ENCODE peak calls at places on chromosomes 2 and 18, in six cellular contexts. J, M, F, A, E and T are unnamed samples.

GRCh38 chr2:226207671-226208070 is 591.9 kb downstream of the IRS1 start:
- DNase-seq in J (no peak), M (no peak), F (no peak), A (no peak), E (no peak), T (no peak)

GRCh38 chr2:151972176-151973012 is 126.5 kb downstream of the CACNB4 start:
- DNase-seq in J (no peak), M (no peak), F (no peak), A (no peak), E (no peak), T (no peak)

GRCh38 chr18:75211002-75211621 is 515 bp downstream of the TSHZ1 start:
- DNase-seq in J (peak; percentile 59), M (no peak), F (peak; percentile 49), A (peak; percentile 57), E (no peak), T (no peak)

GRCh38 chr2:239039479-239039861 is 191.6 kb downstream of the TWIST2 start:
- DNase-seq in J (no peak), M (no peak), F (no peak), A (no peak), E (no peak), T (no peak)

GRCh38 chr18:63879684-63880083 is 7.8 kb upstream of the SERPINB2 start:
- DNase-seq in J (no peak), M (no peak), F (no peak), A (no peak), E (peak; percentile 83), T (no peak)

GRCh38 chr2:70907130-70907756 is 28.5 kb upstream of the ATP6V1B1 start:
- DNase-seq in J (peak; percentile 72), M (no peak), F (peak; percentile 9), A (no peak), E (no peak), T (no peak)

GRCh38 chr2:177056540-177056939 is 156.1 kb upstream of the HNRNPA3 start:
- DNase-seq in J (peak; percentile 40), M (no peak), F (no peak), A (no peak), E (no peak), T (no peak)

GRCh38 chr18:35127201-35127600 is 86.0 kb downstream of the MAPRE2 start:
- DNase-seq in J (peak; percentile 47), M (no peak), F (no peak), A (no peak), E (no peak), T (no peak)

GRCh38 chr2:70926042-70926441 is 9.7 kb upstream of the ATP6V1B1 start:
- DNase-seq in J (no peak), M (no peak), F (peak; percentile 2), A (no peak), E (no peak), T (no peak)

GRCh38 chr2:60932954-60933353 is 51.6 kb downstream of the REL start:
- DNase-seq in J (no peak), M (no peak), F (no peak), A (no peak), E (no peak), T (no peak)

GRCh38 chr2:3662239-3662638 is 4.2 kb downstream of the ALLC start:
- DNase-seq in J (no peak), M (no peak), F (no peak), A (no peak), E (no peak), T (no peak)

GRCh38 chr2:1743396-1744150 is 742 bp downstream of the PXDN start:
- DNase-seq in J (peak; percentile 83), M (no peak), F (peak; percentile 68), A (no peak), E (no peak), T (no peak)

GRCh38 chr2:204650611-204651010 is 105.3 kb downstream of the PARD3B start:
- DNase-seq in J (no peak), M (no peak), F (no peak), A (no peak), E (peak; percentile 74), T (no peak)

GRCh38 chr2:53786371-53787254 is at the start of the genes ASB3 and ERLEC1:
- DNase-seq in J (peak; percentile 95), M (peak; percentile 78), F (peak; percentile 92), A (peak; percentile 92), E (peak; percentile 50), T (peak; percentile 57)

GRCh38 chr2:160043265-160043664 is 19.1 kb downstream of the PLA2R1 start:
- DNase-seq in J (no peak), M (no peak), F (no peak), A (no peak), E (peak; percentile 50), T (no peak)

GRCh38 chr18:74342416-74343043 is 26.9 kb downstream of the C18orf63 start:
- DNase-seq in J (peak; percentile 53), M (no peak), F (peak; percentile 71), A (no peak), E (peak; percentile 74), T (peak; percentile 72)

GRCh38 chr2:239382384-239382880 is 18.4 kb downstream of the HDAC4 start:
- DNase-seq in J (no peak), M (no peak), F (no peak), A (peak; percentile 12), E (no peak), T (no peak)

GRCh38 chr2:162521871-162522655 is 178.1 kb downstream of the GCA start:
- DNase-seq in J (no peak), M (no peak), F (no peak), A (no peak), E (no peak), T (no peak)

GRCh38 chr2:239151201-239152131 is 249.4 kb downstream of the HDAC4 start:
- DNase-seq in J (no peak), M (no peak), F (no peak), A (peak; percentile 23), E (no peak), T (no peak)

GRCh38 chr2:46323671-46324207 is 26.5 kb downstream of the EPAS1 start:
- DNase-seq in J (no peak), M (no peak), F (no peak), A (no peak), E (peak; percentile 87), T (no peak)

GRCh38 chr2:46317092-46317486 is 19.9 kb downstream of the EPAS1 start:
- DNase-seq in J (no peak), M (no peak), F (no peak), A (no peak), E (no peak), T (no peak)

GRCh38 chr2:46319711-46320110 is 22.5 kb downstream of the EPAS1 start:
- DNase-seq in J (no peak), M (no peak), F (no peak), A (no peak), E (no peak), T (no peak)

GRCh38 chr2:46318579-46319460 is 21.6 kb downstream of the EPAS1 start:
- DNase-seq in J (no peak), M (no peak), F (no peak), A (no peak), E (peak; percentile 83), T (no peak)

GRCh38 chr2:46320141-46320567 is 22.9 kb downstream of the EPAS1 start:
- DNase-seq in J (no peak), M (no peak), F (no peak), A (no peak), E (no peak), T (no peak)
- H3K4me3 ChIP-seq in J (no peak overlapping the region), M (no peak overlapping the region), F (no peak overlapping the region), A (no peak overlapping the region), E (no peak overlapping the region), T (no peak overlapping the region)

GRCh38 chr18:62098960-62099359 is 87.9 kb downstream of the PIGN start:
- DNase-seq in J (no peak), M (no peak), F (no peak), A (no peak), E (no peak), T (no peak)
- TF ChIP-seq CTCF in J (no peak), M (no peak), F (no peak), A (no peak), E (no peak), T (no peak)

DNA sequence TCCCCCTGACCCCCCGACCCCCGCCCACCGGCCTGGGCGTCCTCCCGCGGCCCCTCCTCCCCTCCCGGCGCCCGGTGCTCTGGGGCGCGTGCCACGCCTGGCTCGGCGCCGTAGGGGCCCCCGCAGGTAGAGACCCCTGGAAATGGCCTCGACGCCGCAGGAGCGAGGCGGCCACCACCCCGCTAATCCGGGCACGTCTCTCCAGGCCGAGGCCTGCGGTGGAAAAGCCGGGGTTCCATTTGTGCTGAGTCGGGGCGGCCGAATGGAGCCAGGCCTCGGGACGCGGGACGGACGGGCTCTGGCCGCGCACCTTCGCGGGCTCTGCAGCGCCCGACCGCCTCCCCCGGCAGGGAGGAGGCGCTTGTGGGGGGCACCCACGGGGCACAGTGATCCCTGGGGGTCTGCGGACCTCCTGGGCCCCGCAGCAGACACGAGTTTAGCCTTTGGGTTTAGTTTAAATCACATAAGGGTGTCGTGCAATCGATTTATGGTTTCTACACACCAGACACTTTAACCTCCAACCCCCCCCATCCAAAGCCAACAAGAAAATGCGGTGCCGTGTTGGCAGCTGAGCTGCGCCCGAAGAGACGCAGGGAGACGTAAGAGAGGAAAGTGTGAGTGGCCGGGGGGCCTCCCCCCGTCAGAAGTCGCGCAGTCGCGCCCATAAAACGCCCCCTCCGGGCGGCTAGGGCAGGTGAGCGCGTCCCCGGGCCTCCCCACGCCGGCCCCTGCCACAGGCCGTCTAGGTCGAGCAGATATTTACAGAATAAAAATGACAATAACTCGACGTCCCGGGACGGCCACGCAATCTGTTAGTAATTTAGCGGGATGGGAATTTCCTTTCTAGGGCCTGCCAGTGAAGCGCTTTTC is 1.1 kb upstream of the NFATC1 start:
- DNase-seq in J (peak; percentile 68), M (no peak), F (peak; percentile 64), A (peak; percentile 48), E (peak; percentile 12), T (no peak)
- H3K4me3 ChIP-seq in J (peak overlapping the region; percentile 46), M (peak overlapping the region; percentile 59), F (no peak overlapping the region), A (no peak overlapping the region), E (peak overlapping the region; percentile 57), T (peak overlapping the region; percentile 3)

GRCh38 chr18:48767090-48767670 is 183.6 kb downstream of the SMAD7 start:
- DNase-seq in J (no peak), M (no peak), F (peak; percentile 80), A (no peak), E (no peak), T (no peak)

GRCh38 chr18:48770243-48770642 is 180.5 kb downstream of the SMAD7 start:
- DNase-seq in J (no peak), M (no peak), F (no peak), A (no peak), E (no peak), T (no peak)

GRCh38 chr18:48766487-48766886 is 184.3 kb downstream of the SMAD7 start:
- DNase-seq in J (no peak), M (no peak), F (no peak), A (no peak), E (no peak), T (no peak)

GRCh38 chr18:48771641-48772380 is 179.0 kb downstream of the SMAD7 start:
- DNase-seq in J (peak; percentile 31), M (no peak), F (no peak), A (no peak), E (no peak), T (no peak)

DNA sequence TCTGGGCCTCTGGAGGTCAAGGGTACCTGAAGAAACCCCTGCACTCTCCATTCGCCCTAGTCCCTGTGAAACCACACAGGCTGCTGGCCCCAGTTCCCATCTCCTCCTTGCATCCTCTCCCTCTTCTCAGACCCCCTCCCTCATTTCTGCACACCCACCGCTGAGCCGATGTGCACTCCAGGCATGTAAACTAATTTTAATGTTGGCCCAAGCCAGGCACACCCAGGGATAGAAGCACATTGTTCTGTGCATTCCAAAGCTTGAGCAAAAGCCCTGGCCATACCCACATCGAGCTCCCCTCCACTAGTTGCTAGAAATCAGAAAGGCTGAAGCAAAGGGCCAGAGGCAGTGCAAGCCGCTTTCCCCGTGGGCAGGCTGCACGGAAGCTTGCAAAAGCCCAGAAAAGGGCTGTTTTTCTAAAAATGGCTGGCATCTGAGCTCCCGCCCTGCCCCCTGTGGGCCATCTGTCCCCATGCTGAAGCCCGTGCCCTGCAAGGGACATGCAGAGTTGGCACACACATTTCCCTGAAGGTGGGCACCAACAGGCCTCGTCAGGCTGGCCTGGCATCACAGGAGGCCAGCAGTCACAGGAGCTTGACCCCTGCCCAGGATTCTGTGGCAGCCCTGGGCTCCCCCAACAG is 181.6 kb downstream of the SMAD7 start:
- DNase-seq in J (no peak), M (no peak), F (no peak), A (no peak), E (no peak), T (no peak)
- TF ChIP-seq CTCF in J (peak; percentile 15), M (no peak), F (no peak), A (no peak), E (no peak), T (peak; percentile 11)